ENCODE peak calls at places on chromosomes 16 and 17, in nine cellular contexts. One of them, this sample, is unnamed.

GRCh38 chr17:4721203-4722135 is 9.8 kb upstream of the MED11 start:
- DNase-seq in cardiac muscle cell: peak; percentile 62
- DNase-seq in Calu3: peak; percentile 63
- DNase-seq in fibroblast of mammary gland: peak; percentile 33
- DNase-seq in heart left ventricle: no peak
- DNase-seq in K562: peak; percentile 73
- DNase-seq in CD8-positive, alpha-beta T cell: peak; percentile 44
- DNase-seq in AG10803: no peak
- DNase-seq in stomach: peak; percentile 92
- DNase-seq in this sample: no peak

GRCh38 chr17:17628388-17629008 is 37.0 kb upstream of the PEMT start:
- DNase-seq in cardiac muscle cell: no peak
- DNase-seq in Calu3: peak; percentile 11
- DNase-seq in fibroblast of mammary gland: no peak
- DNase-seq in heart left ventricle: no peak
- DNase-seq in K562: no peak
- DNase-seq in CD8-positive, alpha-beta T cell: no peak
- DNase-seq in AG10803: no peak
- DNase-seq in stomach: peak; percentile 46
- DNase-seq in this sample: no peak

GRCh38 chr17:61396586-61397085 is 3.0 kb upstream of the TBX2 start:
- DNase-seq in cardiac muscle cell: no peak
- DNase-seq in Calu3: no peak
- DNase-seq in fibroblast of mammary gland: no peak
- DNase-seq in heart left ventricle: peak; percentile 30
- DNase-seq in K562: no peak
- DNase-seq in CD8-positive, alpha-beta T cell: no peak
- DNase-seq in AG10803: no peak
- DNase-seq in stomach: no peak
- DNase-seq in this sample: no peak

GRCh38 chr17:62652251-62653001 is 25.0 kb downstream of the MRC2 start:
- DNase-seq in cardiac muscle cell: peak; percentile 75
- DNase-seq in Calu3: peak; percentile 48
- DNase-seq in fibroblast of mammary gland: peak; percentile 70
- DNase-seq in heart left ventricle: peak; percentile 82
- DNase-seq in K562: no peak
- DNase-seq in CD8-positive, alpha-beta T cell: peak; percentile 48
- DNase-seq in AG10803: peak; percentile 85
- DNase-seq in stomach: peak; percentile 73
- DNase-seq in this sample: peak; percentile 61

GRCh38 chr17:82743344-82744219 is 8.2 kb downstream of the FN3K start:
- DNase-seq in cardiac muscle cell: no peak
- DNase-seq in Calu3: no peak
- DNase-seq in fibroblast of mammary gland: no peak
- DNase-seq in heart left ventricle: no peak
- DNase-seq in K562: no peak
- DNase-seq in CD8-positive, alpha-beta T cell: no peak
- DNase-seq in AG10803: no peak
- DNase-seq in stomach: no peak
- DNase-seq in this sample: no peak

GRCh38 chr17:4003501-4004421 is 39.5 kb upstream of the ATP2A3 start:
- DNase-seq in cardiac muscle cell: no peak
- DNase-seq in Calu3: peak; percentile 66
- DNase-seq in fibroblast of mammary gland: no peak
- DNase-seq in heart left ventricle: no peak
- DNase-seq in K562: peak; percentile 23
- DNase-seq in CD8-positive, alpha-beta T cell: no peak
- DNase-seq in AG10803: no peak
- DNase-seq in stomach: peak; percentile 81
- DNase-seq in this sample: no peak

GRCh38 chr17:40857535-40857934 is 9.5 kb downstream of the KRT12 start:
- DNase-seq in cardiac muscle cell: peak; percentile 21
- DNase-seq in Calu3: no peak
- DNase-seq in fibroblast of mammary gland: peak; percentile 82
- DNase-seq in heart left ventricle: no peak
- DNase-seq in K562: no peak
- DNase-seq in CD8-positive, alpha-beta T cell: no peak
- DNase-seq in AG10803: peak; percentile 81
- DNase-seq in stomach: no peak
- DNase-seq in this sample: no peak

GRCh38 chr16:49530396-49530795 is 156.8 kb downstream of the C16orf78 start:
- DNase-seq in cardiac muscle cell: no peak
- DNase-seq in Calu3: no peak
- DNase-seq in fibroblast of mammary gland: no peak
- DNase-seq in heart left ventricle: no peak
- DNase-seq in K562: no peak
- DNase-seq in CD8-positive, alpha-beta T cell: no peak
- DNase-seq in AG10803: no peak
- DNase-seq in stomach: no peak
- DNase-seq in this sample: no peak

GRCh38 chr17:28272166-28272565 is 46.8 kb upstream of the TMEM97 start:
- DNase-seq in cardiac muscle cell: no peak
- DNase-seq in Calu3: no peak
- DNase-seq in fibroblast of mammary gland: peak; percentile 69
- DNase-seq in heart left ventricle: no peak
- DNase-seq in K562: no peak
- DNase-seq in CD8-positive, alpha-beta T cell: no peak
- DNase-seq in AG10803: peak; percentile 40
- DNase-seq in stomach: no peak
- DNase-seq in this sample: no peak

GRCh38 chr17:29045026-29045425 is 2.1 kb downstream of the PIPOX start:
- DNase-seq in cardiac muscle cell: no peak
- DNase-seq in Calu3: no peak
- DNase-seq in fibroblast of mammary gland: no peak
- DNase-seq in heart left ventricle: no peak
- DNase-seq in K562: no peak
- DNase-seq in CD8-positive, alpha-beta T cell: no peak
- DNase-seq in AG10803: no peak
- DNase-seq in stomach: no peak
- DNase-seq in this sample: no peak

GRCh38 chr16:85812811-85813700 is 13.6 kb downstream of the COX4I1 start:
- DNase-seq in cardiac muscle cell: no peak
- DNase-seq in Calu3: no peak
- DNase-seq in fibroblast of mammary gland: no peak
- DNase-seq in heart left ventricle: no peak
- DNase-seq in K562: no peak
- DNase-seq in CD8-positive, alpha-beta T cell: no peak
- DNase-seq in AG10803: no peak
- DNase-seq in stomach: no peak
- DNase-seq in this sample: no peak

GRCh38 chr16:853306-853705 is 52.8 kb upstream of the GNG13 start:
- DNase-seq in cardiac muscle cell: no peak
- DNase-seq in Calu3: no peak
- DNase-seq in fibroblast of mammary gland: no peak
- DNase-seq in heart left ventricle: peak; percentile 17
- DNase-seq in K562: no peak
- DNase-seq in CD8-positive, alpha-beta T cell: no peak
- DNase-seq in AG10803: no peak
- DNase-seq in stomach: no peak
- DNase-seq in this sample: no peak

GRCh38 chr17:73591278-73592078 is 52.8 kb downstream of the SDK2 start:
- DNase-seq in cardiac muscle cell: no peak
- DNase-seq in Calu3: no peak
- DNase-seq in fibroblast of mammary gland: no peak
- DNase-seq in heart left ventricle: no peak
- DNase-seq in K562: no peak
- DNase-seq in CD8-positive, alpha-beta T cell: peak; percentile 76
- DNase-seq in AG10803: no peak
- DNase-seq in stomach: no peak
- DNase-seq in this sample: no peak

GRCh38 chr16:70647461-70648359 is 1.4 kb downstream of the IL34 start:
- DNase-seq in cardiac muscle cell: peak; percentile 15
- DNase-seq in Calu3: no peak
- DNase-seq in fibroblast of mammary gland: no peak
- DNase-seq in heart left ventricle: no peak
- DNase-seq in K562: no peak
- DNase-seq in CD8-positive, alpha-beta T cell: no peak
- DNase-seq in AG10803: no peak
- DNase-seq in stomach: no peak
- DNase-seq in this sample: no peak

GRCh38 chr16:10607157-10607556 is 26.8 kb upstream of the EMP2 start:
- DNase-seq in cardiac muscle cell: no peak
- DNase-seq in Calu3: no peak
- DNase-seq in fibroblast of mammary gland: no peak
- DNase-seq in heart left ventricle: no peak
- DNase-seq in K562: no peak
- DNase-seq in CD8-positive, alpha-beta T cell: no peak
- DNase-seq in AG10803: no peak
- DNase-seq in stomach: no peak
- DNase-seq in this sample: no peak

GRCh38 chr16:87100306-87101058 is 216.7 kb downstream of the C16orf95 start:
- DNase-seq in cardiac muscle cell: no peak
- DNase-seq in Calu3: no peak
- DNase-seq in fibroblast of mammary gland: no peak
- DNase-seq in heart left ventricle: no peak
- DNase-seq in K562: no peak
- DNase-seq in CD8-positive, alpha-beta T cell: no peak
- DNase-seq in AG10803: no peak
- DNase-seq in stomach: no peak
- DNase-seq in this sample: no peak

GRCh38 chr16:80931985-80932720 is 74.5 kb downstream of the CMC2 start:
- DNase-seq in cardiac muscle cell: peak; percentile 91
- DNase-seq in Calu3: peak; percentile 62
- DNase-seq in fibroblast of mammary gland: peak; percentile 61
- DNase-seq in heart left ventricle: peak; percentile 82
- DNase-seq in K562: no peak
- DNase-seq in CD8-positive, alpha-beta T cell: no peak
- DNase-seq in AG10803: peak; percentile 69
- DNase-seq in stomach: peak; percentile 59
- DNase-seq in this sample: peak; percentile 60

GRCh38 chr16:89471225-89471624 is 19.1 kb downstream of the ANKRD11 start:
- DNase-seq in cardiac muscle cell: peak; percentile 83
- DNase-seq in Calu3: no peak
- DNase-seq in fibroblast of mammary gland: peak; percentile 80
- DNase-seq in heart left ventricle: no peak
- DNase-seq in K562: no peak
- DNase-seq in CD8-positive, alpha-beta T cell: no peak
- DNase-seq in AG10803: peak; percentile 83
- DNase-seq in stomach: no peak
- DNase-seq in this sample: no peak

GRCh38 chr17:49995055-49995738 is at the start of gene DLX3:
- DNase-seq in cardiac muscle cell: peak; percentile 80
- DNase-seq in Calu3: peak; percentile 83
- DNase-seq in fibroblast of mammary gland: peak; percentile 72
- DNase-seq in heart left ventricle: peak; percentile 82
- DNase-seq in K562: no peak
- DNase-seq in CD8-positive, alpha-beta T cell: no peak
- DNase-seq in AG10803: peak; percentile 63
- DNase-seq in stomach: peak; percentile 81
- DNase-seq in this sample: peak; percentile 61

GRCh38 chr16:17307501-17307900 is 163.3 kb downstream of the XYLT1 start:
- DNase-seq in cardiac muscle cell: no peak
- DNase-seq in Calu3: no peak
- DNase-seq in fibroblast of mammary gland: no peak
- DNase-seq in heart left ventricle: no peak
- DNase-seq in K562: no peak
- DNase-seq in CD8-positive, alpha-beta T cell: no peak
- DNase-seq in AG10803: no peak
- DNase-seq in stomach: no peak
- DNase-seq in this sample: no peak
- TF ChIP-seq CTCF in cardiac muscle cell: no peak
- TF ChIP-seq CTCF in Calu3: no peak
- TF ChIP-seq CTCF in fibroblast of mammary gland: no peak
- TF ChIP-seq CTCF in heart left ventricle: no peak
- TF ChIP-seq CTCF in K562: no peak
- TF ChIP-seq CTCF in CD8-positive, alpha-beta T cell: no peak
- TF ChIP-seq CTCF in AG10803: no peak
- TF ChIP-seq CTCF in stomach: no peak
- TF ChIP-seq CTCF in this sample: no peak

GRCh38 chr17:76737082-76737675 is at the start of gene SRSF2:
- DNase-seq in cardiac muscle cell: peak; percentile 99
- DNase-seq in Calu3: peak; percentile 98
- DNase-seq in fibroblast of mammary gland: peak; percentile 97
- DNase-seq in heart left ventricle: peak; percentile 99
- DNase-seq in K562: peak; percentile 92
- DNase-seq in CD8-positive, alpha-beta T cell: peak; percentile 98
- DNase-seq in AG10803: peak; percentile 98
- DNase-seq in stomach: peak; percentile 99
- DNase-seq in this sample: peak; percentile 99
- TF ChIP-seq CTCF in cardiac muscle cell: no peak
- TF ChIP-seq CTCF in Calu3: no peak
- TF ChIP-seq CTCF in fibroblast of mammary gland: no peak
- TF ChIP-seq CTCF in heart left ventricle: no peak
- TF ChIP-seq CTCF in K562: no peak
- TF ChIP-seq CTCF in CD8-positive, alpha-beta T cell: no peak
- TF ChIP-seq CTCF in AG10803: no peak
- TF ChIP-seq CTCF in stomach: no peak
- TF ChIP-seq CTCF in this sample: no peak

GRCh38 chr16:23016372-23016771 is 132.9 kb downstream of the USP31 start:
- DNase-seq in cardiac muscle cell: no peak
- DNase-seq in Calu3: peak; percentile 66
- DNase-seq in fibroblast of mammary gland: no peak
- DNase-seq in heart left ventricle: no peak
- DNase-seq in K562: no peak
- DNase-seq in CD8-positive, alpha-beta T cell: no peak
- DNase-seq in AG10803: no peak
- DNase-seq in stomach: no peak
- DNase-seq in this sample: no peak

GRCh38 chr16:23014592-23014991 is 134.7 kb downstream of the USP31 start:
- DNase-seq in cardiac muscle cell: no peak
- DNase-seq in Calu3: peak; percentile 11
- DNase-seq in fibroblast of mammary gland: no peak
- DNase-seq in heart left ventricle: no peak
- DNase-seq in K562: no peak
- DNase-seq in CD8-positive, alpha-beta T cell: no peak
- DNase-seq in AG10803: no peak
- DNase-seq in stomach: no peak
- DNase-seq in this sample: no peak

GRCh38 chr16:23013484-23013883 is 135.8 kb downstream of the USP31 start:
- DNase-seq in cardiac muscle cell: no peak
- DNase-seq in Calu3: peak; percentile 13
- DNase-seq in fibroblast of mammary gland: peak; percentile 11
- DNase-seq in heart left ventricle: no peak
- DNase-seq in K562: no peak
- DNase-seq in CD8-positive, alpha-beta T cell: no peak
- DNase-seq in AG10803: no peak
- DNase-seq in stomach: no peak
- DNase-seq in this sample: peak; percentile 17

GRCh38 chr16:23020084-23020483 is 129.2 kb downstream of the USP31 start:
- DNase-seq in cardiac muscle cell: no peak
- DNase-seq in Calu3: no peak
- DNase-seq in fibroblast of mammary gland: no peak
- DNase-seq in heart left ventricle: no peak
- DNase-seq in K562: peak; percentile 49
- DNase-seq in CD8-positive, alpha-beta T cell: no peak
- DNase-seq in AG10803: no peak
- DNase-seq in stomach: no peak
- DNase-seq in this sample: no peak

GRCh38 chr16:23015580-23015979 is 133.7 kb downstream of the USP31 start:
- DNase-seq in cardiac muscle cell: no peak
- DNase-seq in Calu3: no peak
- DNase-seq in fibroblast of mammary gland: no peak
- DNase-seq in heart left ventricle: no peak
- DNase-seq in K562: no peak
- DNase-seq in CD8-positive, alpha-beta T cell: no peak
- DNase-seq in AG10803: no peak
- DNase-seq in stomach: no peak
- DNase-seq in this sample: no peak
- TF ChIP-seq CTCF in cardiac muscle cell: no peak
- TF ChIP-seq CTCF in Calu3: no peak
- TF ChIP-seq CTCF in fibroblast of mammary gland: no peak
- TF ChIP-seq CTCF in heart left ventricle: no peak
- TF ChIP-seq CTCF in K562: no peak
- TF ChIP-seq CTCF in CD8-positive, alpha-beta T cell: no peak
- TF ChIP-seq CTCF in AG10803: no peak
- TF ChIP-seq CTCF in stomach: no peak
- TF ChIP-seq CTCF in this sample: no peak

GRCh38 chr17:52297230-52298010 is 138.9 kb upstream of the CA10 start:
- DNase-seq in cardiac muscle cell: no peak
- DNase-seq in Calu3: peak; percentile 57
- DNase-seq in fibroblast of mammary gland: peak; percentile 1
- DNase-seq in heart left ventricle: no peak
- DNase-seq in K562: no peak
- DNase-seq in CD8-positive, alpha-beta T cell: no peak
- DNase-seq in AG10803: no peak
- DNase-seq in stomach: no peak
- DNase-seq in this sample: no peak
- TF ChIP-seq CTCF in cardiac muscle cell: no peak
- TF ChIP-seq CTCF in Calu3: peak; percentile 61
- TF ChIP-seq CTCF in fibroblast of mammary gland: no peak
- TF ChIP-seq CTCF in heart left ventricle: no peak
- TF ChIP-seq CTCF in K562: no peak
- TF ChIP-seq CTCF in CD8-positive, alpha-beta T cell: no peak
- TF ChIP-seq CTCF in AG10803: no peak
- TF ChIP-seq CTCF in stomach: no peak
- TF ChIP-seq CTCF in this sample: no peak